ENCODE peak calls at places on chromosomes 1 and 21, in five cellular contexts. D, Z, Q, L and C are unnamed samples.
A peak's percentile ranks its signal among the peaks of the same experiment; 100 is the strongest.

GRCh38 chr1:214500349-214501055 is 50.9 kb downstream of the PTPN14 start:
- DNase-seq in D (no peak), Z (no peak), Q (peak; percentile 86), L (peak; percentile 30), C (no peak)

GRCh38 chr1:225422795-225423517 is 4.9 kb downstream of the LBR start:
- DNase-seq in D (no peak), Z (no peak), Q (no peak), L (no peak), C (no peak)

GRCh38 chr1:55143686-55144085 is 71.5 kb downstream of the USP24 start:
- DNase-seq in D (no peak), Z (no peak), Q (no peak), L (no peak), C (no peak)

GRCh38 chr1:15303912-15304311 is 56.9 kb downstream of the FHAD1 start:
- DNase-seq in D (no peak), Z (no peak), Q (no peak), L (no peak), C (no peak)

GRCh38 chr1:87404306-87404705 is 75.6 kb downstream of the LMO4 start:
- DNase-seq in D (no peak), Z (no peak), Q (no peak), L (no peak), C (peak; percentile 44)

GRCh38 chr1:240597153-240597745 is 14.7 kb downstream of the GREM2 start:
- DNase-seq in D (no peak), Z (no peak), Q (no peak), L (peak; percentile 22), C (no peak)

GRCh38 chr1:156707486-156708244 is 2.3 kb upstream of the CRABP2 start:
- DNase-seq in D (no peak), Z (no peak), Q (peak; percentile 79), L (peak; percentile 79), C (no peak)

GRCh38 chr1:192100686-192101468 is 57.4 kb upstream of the RGS18 start:
- DNase-seq in D (no peak), Z (no peak), Q (no peak), L (no peak), C (peak; percentile 83)

GRCh38 chr1:113868387-113869083 is 3.0 kb downstream of the PTPN22 start:
- DNase-seq in D (no peak), Z (no peak), Q (peak; percentile 29), L (peak; percentile 73), C (peak; percentile 62)

GRCh38 chr1:90713741-90714509 is 3.2 kb downstream of the BARHL2 start:
- DNase-seq in D (no peak), Z (no peak), Q (no peak), L (no peak), C (no peak)

GRCh38 chr1:22229374-22229773 is 86.5 kb upstream of the WNT4 start:
- DNase-seq in D (no peak), Z (no peak), Q (no peak), L (no peak), C (peak; percentile 87)

GRCh38 chr1:92831368-92831761 is 475 bp upstream of the RPL5 start:
- DNase-seq in D (no peak), Z (no peak), Q (no peak), L (no peak), C (no peak)

GRCh38 chr1:92831762-92832536 is at the start of gene RPL5:
- DNase-seq in D (peak; percentile 97), Z (peak; percentile 98), Q (peak; percentile 96), L (peak; percentile 96), C (peak; percentile 97)

GRCh38 chr1:92832537-92833160 is 809 bp downstream of the RPL5 start:
- DNase-seq in D (no peak), Z (no peak), Q (peak; percentile 37), L (no peak), C (no peak)

GRCh38 chr1:92834617-92835016 is 2.8 kb downstream of the RPL5 start:
- DNase-seq in D (no peak), Z (no peak), Q (no peak), L (no peak), C (no peak)

DNA sequence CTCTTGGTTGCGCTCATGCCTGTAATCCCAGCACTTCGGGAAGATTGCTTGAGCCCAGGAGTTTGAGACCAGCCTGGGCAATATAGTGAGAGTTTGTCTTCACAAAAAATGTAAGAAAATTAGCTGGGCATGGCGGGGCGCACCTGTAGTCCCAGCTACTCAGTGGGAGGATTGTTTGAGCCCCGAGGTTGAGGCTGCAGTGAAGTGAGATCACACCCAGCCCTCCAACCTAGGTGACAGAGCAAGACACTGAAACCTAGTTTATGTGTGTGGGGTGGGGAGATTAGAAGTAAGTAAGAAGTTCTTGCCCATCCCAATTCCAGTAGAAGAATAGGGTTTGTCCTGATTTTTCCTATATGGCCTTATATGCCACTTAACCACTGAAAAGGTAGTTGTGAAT is 2.0 kb downstream of the RPL5 start:
- DNase-seq in D (no peak), Z (no peak), Q (no peak), L (no peak), C (peak; percentile 17)
- H3K4me3 ChIP-seq in D (peak overlapping the region; percentile 81), Z (peak overlapping the region; percentile 80), Q (peak overlapping the region; percentile 99), L (peak overlapping the region; percentile 89), C (peak overlapping the region; percentile 97)

DNA sequence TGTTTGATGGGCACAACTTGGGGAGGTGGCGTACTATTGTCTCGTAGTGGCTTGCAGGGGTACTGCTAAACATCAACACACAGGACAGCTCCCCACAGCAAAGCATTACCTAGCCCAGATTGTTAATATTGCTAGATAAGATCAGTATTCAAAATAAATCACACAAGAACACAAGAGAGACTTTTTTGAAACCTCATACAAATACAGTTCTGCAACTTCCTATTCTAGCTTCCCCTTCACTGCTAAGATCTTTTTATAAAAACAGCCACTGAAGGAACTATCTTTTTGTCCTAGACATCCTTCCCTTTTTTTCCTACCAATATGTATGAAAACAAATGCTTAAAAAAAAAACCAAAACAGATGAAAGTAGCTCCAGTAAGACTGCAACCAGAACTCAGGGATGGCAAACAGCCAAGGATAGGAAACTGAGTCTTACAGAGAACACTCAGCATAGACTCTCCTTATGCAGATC is 137.8 kb upstream of the KRTAP19-8 start:
- DNase-seq in D (no peak), Z (no peak), Q (no peak), L (no peak), C (no peak)
- TF ChIP-seq CTCF in D (no peak), Z (no peak), Q (no peak), L (no peak), C (no peak)

DNA sequence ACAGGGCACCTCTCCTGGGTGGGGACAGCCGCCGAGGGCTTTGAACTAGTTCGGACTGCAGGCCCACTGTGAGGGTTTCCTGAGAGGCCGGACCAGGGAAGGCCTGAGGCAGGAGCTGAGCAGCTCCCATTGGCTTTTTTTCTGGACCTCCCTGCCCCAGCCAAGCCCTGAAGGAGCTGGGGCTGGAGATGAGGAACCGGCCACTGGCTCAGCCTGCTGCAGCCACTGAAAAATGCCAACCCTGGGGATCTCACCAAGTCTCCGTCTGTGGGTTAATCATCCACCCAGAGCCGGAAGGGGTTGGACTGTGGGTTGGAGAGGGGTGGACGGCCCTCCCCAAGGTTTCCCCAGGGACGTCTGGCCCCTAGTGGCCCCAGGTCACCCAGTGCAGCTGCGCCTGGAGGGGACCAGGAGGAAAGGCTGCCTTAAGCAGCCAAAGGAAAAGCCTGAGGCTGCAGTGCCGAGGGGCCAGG is 2.5 kb downstream of the VWA1 start:
- DNase-seq in D (no peak), Z (no peak), Q (no peak), L (no peak), C (no peak)
- H3K4me3 ChIP-seq in D (no peak overlapping the region), Z (no peak overlapping the region), Q (no peak overlapping the region), L (no peak overlapping the region), C (no peak overlapping the region)

GRCh38 chr1:115717541-115717940 is 51.0 kb downstream of the CASQ2 start:
- DNase-seq in D (peak; percentile 30), Z (peak; percentile 68), Q (peak; percentile 6), L (peak; percentile 51), C (peak; percentile 57)

GRCh38 chr1:115713906-115714305 is 54.6 kb downstream of the CASQ2 start:
- DNase-seq in D (no peak), Z (no peak), Q (no peak), L (no peak), C (peak; percentile 71)

GRCh38 chr1:115710859-115711624 is 57.5 kb downstream of the CASQ2 start:
- DNase-seq in D (no peak), Z (no peak), Q (no peak), L (no peak), C (no peak)

GRCh38 chr1:115714572-115715141 is 53.9 kb downstream of the CASQ2 start:
- DNase-seq in D (no peak), Z (no peak), Q (no peak), L (no peak), C (peak; percentile 98)

DNA sequence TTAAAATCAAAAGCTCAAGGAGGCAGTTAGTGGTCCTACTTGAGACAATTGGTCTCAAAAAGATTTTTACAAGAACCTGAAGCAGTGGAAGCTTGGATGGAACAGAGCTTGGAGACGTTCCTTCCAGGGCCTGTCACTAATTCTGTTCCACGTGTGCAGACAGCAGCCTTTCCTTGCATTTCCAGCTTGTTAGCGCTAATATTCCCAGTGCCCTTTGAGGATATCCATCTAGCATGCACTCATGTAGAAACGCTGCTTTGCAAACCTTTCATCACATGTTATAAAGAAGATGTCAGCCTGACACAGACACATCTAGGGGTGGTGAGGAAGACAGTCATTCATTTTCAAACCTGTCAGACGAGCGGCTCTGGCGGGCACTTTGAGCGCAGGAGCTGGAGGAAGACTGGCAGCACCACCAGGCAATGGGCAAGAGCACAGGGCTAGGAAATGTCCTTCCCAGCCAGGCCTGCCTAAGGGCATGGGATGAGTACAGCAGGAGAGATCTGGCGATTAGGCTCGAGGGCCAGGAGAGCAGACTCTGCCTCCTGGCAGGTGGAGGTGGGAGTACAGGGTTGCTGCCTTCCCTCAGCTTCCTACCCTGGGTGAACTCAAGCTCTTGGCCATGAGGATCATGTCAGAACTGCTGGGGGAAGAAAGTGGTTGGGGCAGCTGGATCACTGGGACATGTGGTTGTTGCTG is 55.5 kb downstream of the CASQ2 start:
- DNase-seq in D (no peak), Z (no peak), Q (no peak), L (no peak), C (peak; percentile 19)
- TF ChIP-seq CTCF in D (no peak), Z (no peak), Q (no peak), L (no peak), C (no peak)

GRCh38 chr1:161071886-161072371 is 2.2 kb upstream of the ARHGAP30 start:
- DNase-seq in D (peak; percentile 38), Z (peak; percentile 75), Q (peak; percentile 72), L (peak; percentile 66), C (peak; percentile 55)
- H3K4me3 ChIP-seq in D (no peak overlapping the region), Z (no peak overlapping the region), Q (no peak overlapping the region), L (no peak overlapping the region), C (no peak overlapping the region)

GRCh38 chr21:32167513-32167912 is 111.3 kb downstream of the MIS18A start:
- DNase-seq in D (no peak), Z (no peak), Q (no peak), L (no peak), C (no peak)

GRCh38 chr21:32163386-32163785 is 115.5 kb downstream of the MIS18A start:
- DNase-seq in D (no peak), Z (no peak), Q (no peak), L (no peak), C (no peak)
- TF ChIP-seq CTCF in D (no peak), Z (no peak), Q (no peak), L (no peak), C (no peak)